ENCODE peak calls at places on chromosomes 11 and 22, in nine cellular contexts. G is ascending aorta; D is sigmoid colon; J is cardiac muscle cell; Q is CD8-positive, alpha-beta T cell; S is endodermal cell; L is astrocyte; B is SK-N-SH; E is PC-3. A is an unnamed sample.

GRCh38 chr11:121464352-121464946 is 11.7 kb upstream of the SORL1-AS1 start:
- DNase-seq in S (peak; percentile 81), B (peak; percentile 78), Q (peak; percentile 64), D (peak; percentile 89), J (peak; percentile 90), G (no peak), E (peak; percentile 97), L (peak; percentile 96), A (peak; percentile 55)

GRCh38 chr11:112627588-112628045 is 333.6 kb upstream of the NCAM1 start:
- DNase-seq in L (no peak), G (no peak), E (no peak), S (no peak), B (no peak), Q (no peak), D (no peak), J (no peak), A (no peak)

GRCh38 chr11:13102575-13102840 is 93.4 kb downstream of the RASSF10 start:
- DNase-seq in Q (no peak), S (no peak), G (no peak), D (no peak), E (no peak), J (no peak), B (no peak), L (no peak), A (no peak)

GRCh38 chr22:45453764-45454163 is 40.3 kb downstream of the RIBC2 start:
- DNase-seq in S (no peak), G (no peak), L (no peak), B (no peak), D (no peak), E (no peak), Q (no peak), J (no peak), A (no peak)

GRCh38 chr11:115244758-115245157 is 259.5 kb downstream of the CADM1 start:
- DNase-seq in G (no peak), E (no peak), S (no peak), J (no peak), L (peak; percentile 50), D (no peak), B (no peak), Q (no peak), A (no peak)

GRCh38 chr11:90241414-90241813 is 18.6 kb upstream of the CHORDC1 start:
- DNase-seq in L (no peak), J (no peak), B (no peak), S (no peak), E (no peak), D (no peak), Q (no peak), G (no peak), A (no peak)

GRCh38 chr22:45082795-45083194 is 73.0 kb upstream of the PHF21B start:
- DNase-seq in S (peak; percentile 87), B (peak; percentile 75), J (peak; percentile 10), D (no peak), G (no peak), L (no peak), E (peak; percentile 10), Q (no peak), A (no peak)

GRCh38 chr11:90133560-90134145 is 810 bp upstream of the NAALAD2 start:
- DNase-seq in B (no peak), L (no peak), G (no peak), S (no peak), Q (no peak), E (no peak), D (no peak), J (no peak), A (no peak)

GRCh38 chr22:20013382-20013871 is 3.2 kb downstream of the ARVCF start:
- DNase-seq in Q (no peak), E (no peak), G (no peak), L (peak; percentile 20), D (peak; percentile 85), J (peak; percentile 73), B (peak; percentile 86), S (peak; percentile 94), A (peak; percentile 63)

GRCh38 chr11:68213135-68213515 is at the start of gene KMT5B:
- DNase-seq in S (peak; percentile 82), J (peak; percentile 74), D (no peak), B (peak; percentile 78), G (no peak), L (no peak), E (peak; percentile 45), Q (peak; percentile 36), A (no peak)

GRCh38 chr11:119479685-119480275 is 56.8 kb upstream of the THY1 start:
- DNase-seq in S (peak; percentile 78), G (no peak), E (peak; percentile 40), B (no peak), D (no peak), J (peak; percentile 67), L (peak; percentile 32), Q (no peak), A (peak; percentile 77)

GRCh38 chr22:20520093-20520511 is 12.7 kb downstream of the MED15 start:
- DNase-seq in B (no peak), E (no peak), G (no peak), S (no peak), L (peak; percentile 47), J (no peak), D (no peak), Q (no peak), A (peak; percentile 24)

GRCh38 chr11:46254135-46254491 is 23.3 kb upstream of the CREB3L1 start:
- DNase-seq in J (no peak), E (no peak), B (no peak), D (no peak), G (no peak), Q (no peak), S (no peak), L (no peak), A (no peak)

GRCh38 chr11:127471662-127472061 is 471.1 kb upstream of the KIRREL3 start:
- DNase-seq in J (no peak), G (no peak), E (no peak), B (no peak), L (no peak), S (no peak), D (no peak), Q (no peak), A (peak; percentile 23)

GRCh38 chr11:127474735-127475134 is 474.2 kb upstream of the KIRREL3 start:
- DNase-seq in G (no peak), S (no peak), J (no peak), B (no peak), L (no peak), Q (no peak), E (no peak), D (no peak), A (no peak)

GRCh38 chr11:127470485-127470884 is 469.9 kb upstream of the KIRREL3 start:
- DNase-seq in S (peak; percentile 55), J (no peak), G (no peak), L (no peak), D (no peak), B (peak; percentile 17), Q (no peak), E (peak; percentile 40), A (peak; percentile 43)
- TF ChIP-seq CTCF in S (peak; percentile 85), J (no peak), G (no peak), L (peak; percentile 36), D (no peak), B (no peak), Q (no peak), E (peak; percentile 48), A (peak; percentile 69)

GRCh38 chr11:62710001-62710345 is 2.5 kb downstream of the GNG3 start:
- DNase-seq in S (no peak), D (peak; percentile 69), G (no peak), J (peak; percentile 48), E (no peak), B (no peak), Q (no peak), L (no peak), A (no peak)

GRCh38 chr11:62709262-62710000 is 2.0 kb downstream of the GNG3 start:
- DNase-seq in J (peak; percentile 99), S (peak; percentile 98), G (peak; percentile 96), Q (peak; percentile 94), D (peak; percentile 100), B (peak; percentile 89), E (no peak), L (peak; percentile 92), A (peak; percentile 100)

GRCh38 chr11:62707277-62707771 is at the start of the genes BSCL2 and GNG3:
- DNase-seq in D (no peak), B (peak; percentile 39), E (no peak), L (no peak), J (no peak), G (no peak), S (peak; percentile 99), Q (no peak), A (peak; percentile 64)

GRCh38 chr11:62706841-62707240 is 383 bp downstream of the BSCL2 start:
- DNase-seq in L (no peak), E (no peak), S (no peak), B (no peak), G (no peak), D (peak; percentile 61), J (no peak), Q (no peak), A (no peak)

GRCh38 chr11:62708423-62709261 is 1.2 kb downstream of the GNG3 start:
- DNase-seq in D (peak; percentile 73), E (no peak), G (no peak), L (no peak), B (no peak), S (peak; percentile 83), J (no peak), Q (peak; percentile 41), A (no peak)
- H3K4me1 ChIP-seq in D (peaks cover 36% of the 10 kb centered on the region), E (peaks cover 17% of the 10 kb centered on the region), G (peaks cover 8% of the 10 kb centered on the region), L (peaks cover 34% of the 10 kb centered on the region), B (peaks cover 22% of the 10 kb centered on the region), S (peaks cover 27% of the 10 kb centered on the region), J (peaks cover 25% of the 10 kb centered on the region), Q (peaks cover 44% of the 10 kb centered on the region), A (peaks cover 38% of the 10 kb centered on the region)

GRCh38 chr11:1049911-1050580 is 13.5 kb upstream of the MUC6 start:
- DNase-seq in G (no peak), L (no peak), S (peak; percentile 39), D (peak; percentile 61), E (no peak), J (no peak), B (peak; percentile 34), Q (no peak), A (no peak)
- H3K4me3 ChIP-seq in G (no peak overlapping the region), L (no peak overlapping the region), S (no peak overlapping the region), D (no peak overlapping the region), E (no peak overlapping the region), J (no peak overlapping the region), B (no peak overlapping the region), Q (no peak overlapping the region), A (no peak overlapping the region)

GRCh38 chr11:36618025-36618700 is 20.1 kb upstream of the RAG2 start:
- DNase-seq in E (no peak), S (no peak), B (no peak), D (no peak), J (no peak), Q (no peak), G (no peak), L (no peak), A (no peak)

GRCh38 chr11:36627006-36627405 is 29.0 kb upstream of the RAG2 start:
- DNase-seq in E (no peak), S (no peak), J (no peak), Q (no peak), D (no peak), L (no peak), G (no peak), B (no peak), A (no peak)

GRCh38 chr11:36627471-36627870 is 29.4 kb upstream of the RAG2 start:
- DNase-seq in Q (no peak), L (no peak), S (no peak), D (no peak), E (no peak), J (no peak), G (no peak), B (no peak), A (no peak)

GRCh38 chr11:36619502-36619901 is 21.5 kb upstream of the RAG2 start:
- DNase-seq in L (no peak), S (no peak), J (peak; percentile 27), Q (no peak), E (no peak), B (peak; percentile 23), D (no peak), G (no peak), A (peak; percentile 49)

GRCh38 chr11:36622431-36623136 is 24.5 kb upstream of the RAG2 start:
- DNase-seq in B (peak; percentile 32), G (no peak), Q (no peak), L (peak; percentile 52), D (no peak), J (peak; percentile 49), E (peak; percentile 48), S (no peak), A (peak; percentile 75)
- TF ChIP-seq CTCF in B (peak; percentile 83), G (peak; percentile 14), Q (no peak), L (peak; percentile 51), D (peak; percentile 62), J (peak; percentile 59), E (peak; percentile 68), S (peak; percentile 66), A (peak; percentile 86)